ENCODE peak calls at places on chromosomes 13 and 19, in four cellular contexts. D is PC-9, M is glutamatergic neuron, P is fibroblast of mammary gland. I is an unnamed sample.

GRCh38 chr13:87052731-87053130 is 618.4 kb upstream of the SLITRK5 start:
- DNase-seq in D (no peak), M (no peak), P (peak), I (no peak)

GRCh38 chr13:93867481-93867880 is 612.0 kb downstream of the DCT start:
- DNase-seq in D (no peak), M (no peak), P (peak), I (no peak)

GRCh38 chr13:105196052-105196451 is 1339.4 kb downstream of the EFNB2 start:
- DNase-seq in D (peak), M (no peak), P (no peak), I (no peak)

GRCh38 chr13:24228852-24229458 is 68.4 kb downstream of the SPATA13 start:
- DNase-seq in D (peak), M (no peak), P (peak), I (peak)

GRCh38 chr19:13441810-13442512 is 64.3 kb downstream of the CACNA1A start:
- DNase-seq in D (peak), M (no peak), P (peak), I (peak)

GRCh38 chr19:5961969-5962945 is 15.7 kb downstream of the RANBP3 start:
- DNase-seq in D (no peak), M (no peak), P (no peak), I (no peak)

GRCh38 chr13:44815507-44816074 is 173.7 kb downstream of the NUFIP1 start:
- DNase-seq in D (peak), M (no peak), P (peak), I (peak)

GRCh38 chr13:91203430-91203829 is 144.1 kb upstream of the MIR17HG start:
- DNase-seq in D (no peak), M (no peak), P (no peak), I (no peak)

GRCh38 chr19:45598267-45599011 is 3.6 kb downstream of the GPR4 start:
- DNase-seq in D (no peak), M (no peak), P (peak), I (peak)

GRCh38 chr13:107266657-107267056 is 698.7 kb upstream of the ARGLU1 start:
- DNase-seq in D (no peak), M (no peak), P (no peak), I (no peak)

GRCh38 chr19:17950310-17951150 is 16.4 kb upstream of the KCNN1 start:
- DNase-seq in D (peak), M (peak), P (no peak), I (peak)

GRCh38 chr19:51783373-51783772 is 11.6 kb upstream of the FPR3 start:
- DNase-seq in D (no peak), M (no peak), P (peak), I (no peak)

GRCh38 chr13:86906458-86906857 is 764.7 kb upstream of the SLITRK5 start:
- DNase-seq in D (no peak), M (no peak), P (no peak), I (no peak)

GRCh38 chr13:22758245-22758644 is 422.5 kb upstream of the SGCG start:
- DNase-seq in D (no peak), M (no peak), P (no peak), I (no peak)

GRCh38 chr13:50152224-50152623 is 137.0 kb downstream of the KCNRG start:
- DNase-seq in D (no peak), M (no peak), P (no peak), I (no peak)

GRCh38 chr13:114282143-114282685 is 813 bp downstream of the UPF3A start:
- DNase-seq in D (no peak), M (peak), P (peak), I (peak)

GRCh38 chr13:100473087-100473486 is 115.5 kb downstream of the GGACT start:
- DNase-seq in D (no peak), M (no peak), P (no peak), I (no peak)

GRCh38 chr19:23310729-23311211 is 60.6 kb upstream of the ZNF724 start:
- DNase-seq in D (peak), M (no peak), P (no peak), I (no peak)

GRCh38 chr19:33557720-33558119 is 36.1 kb upstream of the PEPD start:
- DNase-seq in D (no peak), M (no peak), P (no peak), I (no peak)

GRCh38 chr19:45076029-45076850 is at the start of gene ZNF296:
- DNase-seq in D (peak), M (peak), P (peak), I (peak)

GRCh38 chr13:112965103-112965502 is 3.9 kb upstream of the MCF2L start:
- DNase-seq in D (no peak), M (no peak), P (no peak), I (no peak)

GRCh38 chr13:21800847-21801616 is 130.2 kb downstream of the FGF9 start:
- DNase-seq in D (no peak), M (no peak), P (no peak), I (no peak)

GRCh38 chr19:47391510-47392223 is 27.7 kb downstream of the MEIS3 start:
- DNase-seq in D (peak), M (peak), P (peak), I (peak)

GRCh38 chr13:59532405-59532804 is 631.3 kb downstream of the DIAPH3 start:
- DNase-seq in D (no peak), M (no peak), P (no peak), I (no peak)

GRCh38 chr19:19297759-19298158 is 22.6 kb downstream of the SUGP1 start:
- DNase-seq in D (no peak), M (no peak), P (no peak), I (no peak)

GRCh38 chr13:26977541-26977940 is 194.1 kb downstream of the USP12 start:
- DNase-seq in D (no peak), M (no peak), P (no peak), I (no peak)

GRCh38 chr19:41868120-41868988 is 8.3 kb downstream of the RPS19 start:
- DNase-seq in D (no peak), M (no peak), P (no peak), I (no peak)

GRCh38 chr19:53008061-53008778 is 5.5 kb upstream of the ERVV-1 start:
- DNase-seq in D (no peak), M (no peak), P (no peak), I (no peak)

GRCh38 chr19:5623397-5624153 is 692 bp downstream of the SAFB start:
- DNase-seq in D (peak), M (peak), P (no peak), I (no peak)

GRCh38 chr13:76799696-76800095 is 86.5 kb downstream of the KCTD12 start:
- DNase-seq in D (no peak), M (no peak), P (peak), I (no peak)

GRCh38 chr19:4369888-4370260 is 26.5 kb downstream of the MPND start:
- DNase-seq in D (peak), M (peak), P (peak), I (peak)

GRCh38 chr13:45481688-45482087 is 16.9 kb downstream of the COG3 start:
- DNase-seq in D (no peak), M (no peak), P (no peak), I (no peak)

GRCh38 chr19:12969292-12969988 is at the start of gene DAND5:
- DNase-seq in D (no peak), M (no peak), P (no peak), I (no peak)

GRCh38 chr19:51799998-51800848 is 5.3 kb downstream of the FPR3 start:
- DNase-seq in D (no peak), M (no peak), P (peak), I (no peak)

GRCh38 chr19:46515879-46516350 is 20.2 kb upstream of the PNMA8B start:
- DNase-seq in D (no peak), M (no peak), P (peak), I (peak)

GRCh38 chr13:30340367-30341184 is 33.2 kb upstream of the KATNAL1 start:
- DNase-seq in D (peak), M (no peak), P (peak), I (no peak)

GRCh38 chr13:78372581-78372980 is 230.8 kb downstream of the POU4F1 start:
- DNase-seq in D (no peak), M (no peak), P (peak), I (no peak)

GRCh38 chr13:110869231-110869804 is 45.6 kb downstream of the ANKRD10 start:
- DNase-seq in D (peak), M (no peak), P (peak), I (no peak)

GRCh38 chr13:30119476-30119875 is 187.9 kb downstream of the KATNAL1 start:
- DNase-seq in D (no peak), M (no peak), P (peak), I (no peak)

GRCh38 chr13:51262501-51263211 is 40.5 kb downstream of the FAM124A start:
- DNase-seq in D (no peak), M (no peak), P (no peak), I (no peak)
- TF ChIP-seq CTCF in D (no peak), M (peak), P (peak), I (peak)

GRCh38 chr19:43619262-43620060 is at the start of gene ZNF428:
- DNase-seq in D (peak), M (peak), P (peak), I (peak)
- TF ChIP-seq CTCF in D (no peak), M (no peak), P (no peak), I (no peak)

DNA sequence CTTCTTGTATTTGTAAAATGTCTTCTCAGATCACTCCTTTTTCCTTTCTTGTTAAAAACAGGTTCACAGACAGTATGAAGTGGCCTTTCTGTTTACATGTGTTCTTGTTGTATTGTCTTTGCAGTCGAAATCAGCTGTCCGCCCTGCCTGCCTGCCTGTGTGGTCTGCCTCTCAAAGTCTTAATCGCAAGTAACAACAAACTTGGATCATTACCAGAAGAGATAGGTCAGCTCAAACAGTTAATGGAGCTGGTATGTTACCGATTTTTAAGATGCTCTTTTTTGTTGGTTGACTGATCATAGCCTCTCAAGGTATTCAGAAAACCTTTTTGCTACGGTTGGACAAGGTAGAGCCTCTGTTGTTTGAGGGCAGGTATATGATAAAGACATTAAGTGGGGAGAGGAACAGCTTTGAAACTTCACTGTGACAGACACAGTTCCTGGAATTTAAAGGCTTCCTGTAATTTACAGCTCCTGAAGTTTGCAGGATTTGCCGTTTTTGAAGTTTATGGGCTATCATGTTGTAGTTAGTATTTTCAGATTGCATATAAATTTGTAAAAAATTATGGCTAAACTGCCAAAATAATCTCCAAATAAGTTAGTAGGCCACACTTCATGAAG is 116.0 kb downstream of the LRCH1 start:
- DNase-seq in D (no peak), M (no peak), P (no peak), I (no peak)
- TF ChIP-seq CTCF in D (no peak), M (no peak), P (no peak), I (no peak)

DNA sequence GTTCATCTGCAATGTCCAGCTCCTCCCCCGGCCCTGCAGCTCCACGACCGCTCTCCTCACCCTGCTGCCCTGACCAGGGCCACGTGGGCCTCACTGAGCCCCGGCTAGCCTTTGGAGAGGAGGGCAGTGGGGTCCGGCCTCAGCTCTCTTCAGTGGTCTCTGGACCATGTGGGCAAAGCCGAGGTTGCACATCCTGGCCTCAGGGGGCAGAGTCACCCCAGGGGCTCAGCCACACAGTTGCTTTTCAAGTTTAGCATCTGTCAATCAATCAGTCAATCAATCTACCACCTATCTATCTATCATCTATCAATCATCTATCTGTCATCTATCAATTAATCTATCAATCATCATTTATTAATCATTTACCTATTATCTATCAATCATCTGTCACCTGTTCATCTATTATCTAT is 3.0 kb upstream of the DIRAS1 start:
- DNase-seq in D (no peak), M (no peak), P (no peak), I (no peak)
- TF ChIP-seq CTCF in D (no peak), M (no peak), P (peak), I (no peak)

DNA sequence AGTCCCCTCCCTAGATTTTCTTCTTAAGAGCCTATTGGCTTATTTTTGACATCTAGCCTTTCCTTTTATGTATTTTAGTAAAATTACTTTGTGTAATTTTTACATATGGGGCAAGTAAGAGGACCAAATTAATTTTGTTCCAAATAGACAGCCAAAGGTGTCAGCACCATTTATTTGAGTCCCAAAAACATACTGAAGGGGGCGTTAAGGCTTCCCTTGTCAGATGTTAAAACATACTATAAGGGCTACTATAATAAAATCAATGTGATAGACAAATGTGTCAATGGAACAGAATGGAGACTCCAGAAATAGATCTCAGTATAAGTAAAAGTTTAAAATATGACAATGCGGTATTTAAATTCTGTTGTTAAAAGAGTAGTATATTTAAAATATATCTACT is 133.6 kb downstream of the MTUS2 start:
- DNase-seq in D (no peak), M (no peak), P (no peak), I (no peak)
- TF ChIP-seq CTCF in D (no peak), M (peak), P (no peak), I (no peak)

DNA sequence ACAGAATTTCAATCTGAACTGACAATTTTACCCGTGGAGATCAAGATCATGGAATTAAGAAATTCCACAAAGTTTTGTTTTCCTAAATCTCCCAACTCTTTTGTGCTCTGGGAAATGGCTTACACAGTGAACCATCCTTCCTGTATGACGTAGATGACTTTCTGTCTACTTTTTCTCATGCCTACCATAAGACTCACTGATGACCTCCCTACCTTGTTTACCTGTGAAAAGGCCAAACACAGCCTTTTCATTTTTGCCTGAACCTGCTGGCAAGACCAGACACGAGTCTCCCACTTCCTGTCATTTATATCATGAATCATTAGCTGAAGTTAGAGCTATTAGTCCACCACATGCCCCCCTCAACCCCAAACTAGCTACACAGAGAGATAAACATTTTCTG is 4.6 kb upstream of the KBTBD6 start:
- DNase-seq in D (no peak), M (no peak), P (no peak), I (no peak)
- TF ChIP-seq CTCF in D (no peak), M (no peak), P (no peak), I (no peak)

GRCh38 chr13:41196620-41197019 is 2.3 kb upstream of the KBTBD7 start:
- DNase-seq in D (no peak), M (no peak), P (peak), I (no peak)

GRCh38 chr13:41199526-41199925 is 5.2 kb upstream of the KBTBD7 start:
- DNase-seq in D (no peak), M (no peak), P (no peak), I (peak)

GRCh38 chr13:41199061-41199460 is 4.7 kb upstream of the KBTBD7 start:
- DNase-seq in D (no peak), M (no peak), P (no peak), I (no peak)

GRCh38 chr13:41196011-41196410 is 1.6 kb upstream of the KBTBD7 start:
- DNase-seq in D (no peak), M (no peak), P (no peak), I (no peak)

GRCh38 chr13:41200126-41200525 is 5.8 kb upstream of the KBTBD7 start:
- DNase-seq in D (no peak), M (no peak), P (no peak), I (no peak)
- TF ChIP-seq CTCF in D (no peak), M (no peak), P (no peak), I (no peak)

GRCh38 chr13:42114278-42114677 is 65.8 kb downstream of the DGKH start:
- DNase-seq in D (no peak), M (no peak), P (no peak), I (no peak)
- TF ChIP-seq CTCF in D (no peak), M (no peak), P (no peak), I (no peak)

DNA sequence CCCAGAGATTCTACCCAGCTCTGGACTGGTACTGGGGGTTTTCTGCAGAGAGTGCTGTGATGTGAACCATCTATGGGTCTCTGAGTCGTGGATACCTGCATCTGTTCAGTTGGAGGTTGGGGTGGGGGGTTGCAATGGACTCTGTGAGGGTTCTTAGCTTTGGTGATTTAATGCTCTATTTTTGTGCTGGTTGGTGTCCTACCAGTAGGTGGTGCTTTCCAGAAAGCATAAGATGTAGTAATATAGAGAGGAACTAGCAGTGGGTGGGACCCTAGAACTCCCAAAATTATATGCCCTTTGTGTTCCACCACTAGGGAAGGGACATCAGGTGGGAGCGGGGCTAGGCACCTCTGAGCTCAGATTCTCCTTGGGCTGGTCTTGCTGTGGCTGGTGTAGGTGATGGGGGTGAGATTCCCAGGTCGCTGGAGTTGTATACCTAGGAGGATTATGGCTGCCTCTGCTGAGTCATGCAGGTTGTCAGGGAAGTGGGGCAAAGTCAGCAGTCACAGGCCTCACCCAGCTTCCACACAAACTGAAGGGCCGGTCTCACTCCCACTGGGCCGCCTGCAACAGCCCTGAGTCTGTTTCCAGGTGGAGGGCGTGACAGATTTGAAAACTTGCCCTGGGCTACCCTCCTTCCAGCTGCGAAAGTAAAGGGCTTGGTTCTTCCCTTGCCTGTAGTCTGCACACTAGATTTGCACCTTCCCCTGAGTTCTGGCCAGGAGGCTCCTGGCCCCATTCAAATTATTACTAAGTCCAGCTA is 573.0 kb upstream of the SLITRK1 start:
- DNase-seq in D (no peak), M (no peak), P (no peak), I (no peak)
- TF ChIP-seq CTCF in D (no peak), M (no peak), P (peak), I (no peak)

DNA sequence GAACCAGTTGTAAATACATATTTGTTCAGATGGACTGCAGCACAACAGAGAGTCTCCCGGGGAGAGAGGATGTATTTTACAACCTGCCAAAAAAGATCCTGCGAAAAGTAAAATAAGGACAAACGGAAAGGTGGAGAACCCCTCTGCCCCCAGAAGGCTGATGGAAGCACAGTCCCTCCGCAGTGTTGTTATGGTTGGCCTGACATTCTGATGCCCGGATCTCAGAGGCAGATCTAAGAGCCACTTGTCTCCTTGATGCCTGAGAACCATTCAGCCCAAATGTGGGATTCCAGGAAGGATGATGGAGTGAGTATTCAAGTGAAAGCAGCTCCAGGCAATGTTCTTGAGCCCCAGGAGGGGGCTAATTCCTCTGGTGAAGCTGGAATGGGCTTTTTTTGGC is 458.7 kb downstream of the ZNF536 start:
- DNase-seq in D (no peak), M (no peak), P (no peak), I (no peak)
- TF ChIP-seq CTCF in D (no peak), M (no peak), P (no peak), I (no peak)